ENCODE peak calls at places on chromosomes 5 and 9, in ten cellular contexts. One of them, this sample, is unnamed.
A peak's percentile ranks its signal among the peaks of the same experiment; 100 is the strongest.

GRCh38 chr5:14838396-14839319 is 32.9 kb downstream of the ANKH start:
- DNase-seq in kidney: no peak
- DNase-seq in upper lobe of right lung: no peak
- DNase-seq in uterus: no peak
- DNase-seq in tibial artery: no peak
- DNase-seq in GM23338: peak; percentile 41
- DNase-seq in GM12878: no peak
- DNase-seq in ovary: no peak
- DNase-seq in psoas muscle: no peak
- DNase-seq in heart right ventricle: no peak
- DNase-seq in this sample: no peak

GRCh38 chr5:115396698-115397097 is 100.2 kb upstream of the CCDC112 start:
- DNase-seq in psoas muscle: no peak
- DNase-seq in GM23338: no peak
- DNase-seq in tibial artery: no peak
- DNase-seq in ovary: no peak
- DNase-seq in upper lobe of right lung: no peak
- DNase-seq in heart right ventricle: no peak
- DNase-seq in uterus: no peak
- DNase-seq in GM12878: no peak
- DNase-seq in kidney: no peak
- DNase-seq in this sample: no peak

GRCh38 chr5:53397141-53397794 is 83.2 kb upstream of the FST start:
- DNase-seq in heart right ventricle: no peak
- DNase-seq in kidney: no peak
- DNase-seq in psoas muscle: no peak
- DNase-seq in tibial artery: no peak
- DNase-seq in ovary: no peak
- DNase-seq in upper lobe of right lung: no peak
- DNase-seq in uterus: no peak
- DNase-seq in GM23338: no peak
- DNase-seq in GM12878: no peak
- DNase-seq in this sample: no peak

GRCh38 chr5:117295941-117296340 is 721.3 kb upstream of the SEMA6A start:
- DNase-seq in psoas muscle: no peak
- DNase-seq in kidney: no peak
- DNase-seq in ovary: no peak
- DNase-seq in GM23338: no peak
- DNase-seq in upper lobe of right lung: no peak
- DNase-seq in uterus: no peak
- DNase-seq in heart right ventricle: no peak
- DNase-seq in GM12878: no peak
- DNase-seq in tibial artery: no peak
- DNase-seq in this sample: no peak

GRCh38 chr9:129176786-129177442 is 1.1 kb downstream of the IER5L start:
- DNase-seq in upper lobe of right lung: peak; percentile 81
- DNase-seq in GM23338: peak; percentile 46
- DNase-seq in ovary: peak; percentile 66
- DNase-seq in heart right ventricle: no peak
- DNase-seq in psoas muscle: peak; percentile 44
- DNase-seq in tibial artery: peak; percentile 47
- DNase-seq in GM12878: no peak
- DNase-seq in uterus: peak; percentile 52
- DNase-seq in kidney: peak; percentile 84
- DNase-seq in this sample: peak; percentile 71

GRCh38 chr5:37814699-37815098 is 25.1 kb downstream of the GDNF start:
- DNase-seq in heart right ventricle: no peak
- DNase-seq in GM12878: no peak
- DNase-seq in GM23338: no peak
- DNase-seq in upper lobe of right lung: no peak
- DNase-seq in kidney: no peak
- DNase-seq in uterus: no peak
- DNase-seq in psoas muscle: no peak
- DNase-seq in ovary: no peak
- DNase-seq in tibial artery: no peak
- DNase-seq in this sample: no peak

GRCh38 chr5:148829734-148830133 is 3.3 kb downstream of the ADRB2 start:
- DNase-seq in GM12878: no peak
- DNase-seq in upper lobe of right lung: no peak
- DNase-seq in GM23338: no peak
- DNase-seq in psoas muscle: no peak
- DNase-seq in heart right ventricle: no peak
- DNase-seq in uterus: no peak
- DNase-seq in ovary: no peak
- DNase-seq in tibial artery: no peak
- DNase-seq in kidney: no peak
- DNase-seq in this sample: no peak

GRCh38 chr5:10446490-10446889 is 4.8 kb downstream of the ROPN1L start:
- DNase-seq in upper lobe of right lung: no peak
- DNase-seq in GM23338: no peak
- DNase-seq in ovary: no peak
- DNase-seq in psoas muscle: no peak
- DNase-seq in GM12878: no peak
- DNase-seq in uterus: no peak
- DNase-seq in tibial artery: no peak
- DNase-seq in heart right ventricle: no peak
- DNase-seq in kidney: no peak
- DNase-seq in this sample: no peak

GRCh38 chr5:94316916-94317838 is 301.2 kb downstream of the KIAA0825 start:
- DNase-seq in ovary: no peak
- DNase-seq in GM23338: no peak
- DNase-seq in tibial artery: no peak
- DNase-seq in heart right ventricle: no peak
- DNase-seq in uterus: no peak
- DNase-seq in upper lobe of right lung: no peak
- DNase-seq in psoas muscle: no peak
- DNase-seq in kidney: no peak
- DNase-seq in GM12878: no peak
- DNase-seq in this sample: no peak

GRCh38 chr5:177325868-177326381 is 14.2 kb upstream of the MXD3 start:
- DNase-seq in tibial artery: no peak
- DNase-seq in kidney: peak; percentile 7
- DNase-seq in upper lobe of right lung: no peak
- DNase-seq in GM12878: no peak
- DNase-seq in GM23338: peak; percentile 47
- DNase-seq in uterus: no peak
- DNase-seq in psoas muscle: no peak
- DNase-seq in heart right ventricle: no peak
- DNase-seq in ovary: no peak
- DNase-seq in this sample: no peak

GRCh38 chr5:15785636-15786035 is 285.7 kb downstream of the FBXL7 start:
- DNase-seq in GM12878: no peak
- DNase-seq in psoas muscle: no peak
- DNase-seq in ovary: no peak
- DNase-seq in tibial artery: no peak
- DNase-seq in uterus: no peak
- DNase-seq in heart right ventricle: no peak
- DNase-seq in upper lobe of right lung: no peak
- DNase-seq in GM23338: no peak
- DNase-seq in kidney: no peak
- DNase-seq in this sample: no peak

GRCh38 chr5:154421868-154422267 is 23.9 kb upstream of the SAP30L start:
- DNase-seq in ovary: no peak
- DNase-seq in GM12878: no peak
- DNase-seq in kidney: no peak
- DNase-seq in tibial artery: no peak
- DNase-seq in upper lobe of right lung: no peak
- DNase-seq in psoas muscle: no peak
- DNase-seq in GM23338: peak; percentile 69
- DNase-seq in uterus: no peak
- DNase-seq in heart right ventricle: no peak
- DNase-seq in this sample: no peak

GRCh38 chr9:136264803-136265405 is 19.3 kb upstream of the QSOX2 start:
- DNase-seq in kidney: peak; percentile 75
- DNase-seq in psoas muscle: no peak
- DNase-seq in upper lobe of right lung: no peak
- DNase-seq in heart right ventricle: no peak
- DNase-seq in ovary: no peak
- DNase-seq in tibial artery: no peak
- DNase-seq in uterus: no peak
- DNase-seq in GM23338: no peak
- DNase-seq in GM12878: no peak
- DNase-seq in this sample: no peak

GRCh38 chr5:6729400-6730310 is 16.4 kb downstream of the TENT4A start:
- DNase-seq in upper lobe of right lung: peak; percentile 63
- DNase-seq in ovary: peak; percentile 14
- DNase-seq in GM23338: no peak
- DNase-seq in uterus: no peak
- DNase-seq in kidney: no peak
- DNase-seq in GM12878: no peak
- DNase-seq in tibial artery: no peak
- DNase-seq in heart right ventricle: no peak
- DNase-seq in psoas muscle: peak; percentile 50
- DNase-seq in this sample: no peak

DNA sequence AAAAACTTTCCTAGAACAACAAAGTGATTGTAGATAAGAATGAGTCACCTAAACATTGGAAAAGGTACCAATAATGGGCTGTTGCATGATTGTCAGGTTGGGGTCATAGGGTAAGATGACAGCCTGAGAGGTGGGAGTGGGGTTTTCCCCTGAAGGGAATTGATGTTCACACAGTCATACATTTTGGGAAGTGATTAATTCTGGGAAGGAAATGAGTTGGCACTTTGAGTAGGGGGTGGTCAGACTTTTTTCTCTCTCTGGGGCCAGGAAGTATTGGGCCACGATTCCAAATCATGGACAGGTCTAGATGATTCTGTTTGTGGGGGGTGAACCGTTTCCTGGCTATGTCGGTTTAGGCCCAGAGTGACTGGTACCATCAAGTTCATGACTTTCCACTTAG is 36.8 kb downstream of the TNFSF8 start:
- DNase-seq in ovary: no peak
- DNase-seq in GM23338: no peak
- DNase-seq in heart right ventricle: no peak
- DNase-seq in uterus: no peak
- DNase-seq in GM12878: no peak
- DNase-seq in tibial artery: no peak
- DNase-seq in upper lobe of right lung: no peak
- DNase-seq in kidney: no peak
- DNase-seq in psoas muscle: no peak
- DNase-seq in this sample: no peak
- H3K4me1 ChIP-seq in ovary: no peaks in the 10 kb centered on the region
- H3K4me1 ChIP-seq in GM23338: peaks cover 6% of the 10 kb centered on the region
- H3K4me1 ChIP-seq in heart right ventricle: peaks cover 3% of the 10 kb centered on the region
- H3K4me1 ChIP-seq in uterus: no peaks in the 10 kb centered on the region
- H3K4me1 ChIP-seq in GM12878: no peaks in the 10 kb centered on the region
- H3K4me1 ChIP-seq in tibial artery: peaks cover 11% of the 10 kb centered on the region
- H3K4me1 ChIP-seq in upper lobe of right lung: peaks cover 28% of the 10 kb centered on the region
- H3K4me1 ChIP-seq in kidney: peaks cover 8% of the 10 kb centered on the region
- H3K4me1 ChIP-seq in psoas muscle: no peaks in the 10 kb centered on the region
- H3K4me1 ChIP-seq in this sample: no peaks in the 10 kb centered on the region

GRCh38 chr9:101393135-101393534 is 5.3 kb downstream of the MRPL50 start:
- DNase-seq in upper lobe of right lung: no peak
- DNase-seq in ovary: no peak
- DNase-seq in tibial artery: no peak
- DNase-seq in heart right ventricle: no peak
- DNase-seq in psoas muscle: no peak
- DNase-seq in uterus: no peak
- DNase-seq in GM23338: no peak
- DNase-seq in kidney: no peak
- DNase-seq in GM12878: no peak
- DNase-seq in this sample: no peak

GRCh38 chr9:101383361-101383760 is 1.4 kb downstream of the BAAT start:
- DNase-seq in psoas muscle: no peak
- DNase-seq in upper lobe of right lung: no peak
- DNase-seq in GM12878: no peak
- DNase-seq in uterus: no peak
- DNase-seq in heart right ventricle: no peak
- DNase-seq in kidney: no peak
- DNase-seq in tibial artery: no peak
- DNase-seq in ovary: no peak
- DNase-seq in GM23338: no peak
- DNase-seq in this sample: no peak

GRCh38 chr9:101387871-101388506 is 3.2 kb upstream of the BAAT start:
- DNase-seq in upper lobe of right lung: no peak
- DNase-seq in kidney: no peak
- DNase-seq in heart right ventricle: no peak
- DNase-seq in tibial artery: no peak
- DNase-seq in GM12878: no peak
- DNase-seq in ovary: no peak
- DNase-seq in psoas muscle: no peak
- DNase-seq in uterus: no peak
- DNase-seq in GM23338: peak; percentile 86
- DNase-seq in this sample: no peak

GRCh38 chr9:101388507-101388993 is 3.7 kb upstream of the BAAT start:
- DNase-seq in kidney: no peak
- DNase-seq in tibial artery: no peak
- DNase-seq in upper lobe of right lung: no peak
- DNase-seq in GM12878: no peak
- DNase-seq in heart right ventricle: no peak
- DNase-seq in uterus: no peak
- DNase-seq in ovary: no peak
- DNase-seq in psoas muscle: no peak
- DNase-seq in GM23338: peak; percentile 59
- DNase-seq in this sample: no peak
- TF ChIP-seq CTCF in kidney: peak; percentile 23
- TF ChIP-seq CTCF in tibial artery: no peak
- TF ChIP-seq CTCF in upper lobe of right lung: no peak
- TF ChIP-seq CTCF in GM12878: no peak
- TF ChIP-seq CTCF in heart right ventricle: no peak
- TF ChIP-seq CTCF in uterus: no peak
- TF ChIP-seq CTCF in ovary: no peak
- TF ChIP-seq CTCF in psoas muscle: no peak
- TF ChIP-seq CTCF in GM23338: peak; percentile 68
- TF ChIP-seq CTCF in this sample: no peak

DNA sequence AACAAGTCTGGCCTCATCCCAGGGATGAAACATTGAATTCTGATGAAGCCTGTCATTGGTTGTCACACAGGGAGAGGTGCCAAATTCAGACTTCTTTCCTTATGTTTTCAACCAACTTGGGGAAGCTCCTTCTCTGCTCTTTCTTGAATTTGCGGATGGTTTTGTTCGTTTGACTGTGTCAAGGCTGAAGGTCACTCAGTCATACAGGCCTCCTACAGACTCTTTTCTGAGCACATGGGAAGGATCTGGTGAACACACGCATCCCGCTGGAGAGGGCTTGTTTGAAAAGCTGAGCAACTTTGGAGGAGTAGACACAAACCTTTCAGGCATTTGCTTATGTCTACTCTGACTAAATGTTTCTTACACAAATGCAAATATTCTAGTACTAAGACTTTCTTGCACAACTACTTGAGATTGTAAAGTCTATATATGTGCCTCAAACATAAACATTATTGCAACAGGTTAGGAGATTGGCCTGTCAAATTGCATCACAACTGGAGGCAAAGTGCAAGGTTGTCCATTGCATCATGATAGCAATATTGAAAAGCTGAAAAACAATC is 151.5 kb upstream of the NR3C1 start:
- DNase-seq in kidney: no peak
- DNase-seq in GM23338: no peak
- DNase-seq in GM12878: no peak
- DNase-seq in uterus: no peak
- DNase-seq in upper lobe of right lung: no peak
- DNase-seq in ovary: no peak
- DNase-seq in psoas muscle: no peak
- DNase-seq in heart right ventricle: no peak
- DNase-seq in tibial artery: no peak
- DNase-seq in this sample: no peak
- H3K4me1 ChIP-seq in kidney: no peaks in the 10 kb centered on the region
- H3K4me1 ChIP-seq in GM23338: no peaks in the 10 kb centered on the region
- H3K4me1 ChIP-seq in GM12878: peaks cover 7% of the 10 kb centered on the region
- H3K4me1 ChIP-seq in uterus: no peaks in the 10 kb centered on the region
- H3K4me1 ChIP-seq in upper lobe of right lung: peaks cover 4% of the 10 kb centered on the region
- H3K4me1 ChIP-seq in ovary: no peaks in the 10 kb centered on the region
- H3K4me1 ChIP-seq in psoas muscle: peaks cover 18% of the 10 kb centered on the region
- H3K4me1 ChIP-seq in heart right ventricle: peaks cover 9% of the 10 kb centered on the region
- H3K4me1 ChIP-seq in tibial artery: peaks cover 20% of the 10 kb centered on the region
- H3K4me1 ChIP-seq in this sample: no peaks in the 10 kb centered on the region

GRCh38 chr5:73985145-73985544 is 359.1 kb downstream of the ARHGEF28 start:
- DNase-seq in kidney: no peak
- DNase-seq in upper lobe of right lung: no peak
- DNase-seq in tibial artery: peak; percentile 25
- DNase-seq in psoas muscle: no peak
- DNase-seq in GM12878: no peak
- DNase-seq in uterus: no peak
- DNase-seq in heart right ventricle: no peak
- DNase-seq in ovary: peak; percentile 30
- DNase-seq in GM23338: peak; percentile 36
- DNase-seq in this sample: no peak
- TF ChIP-seq CTCF in kidney: no peak
- TF ChIP-seq CTCF in upper lobe of right lung: no peak
- TF ChIP-seq CTCF in tibial artery: no peak
- TF ChIP-seq CTCF in psoas muscle: peak; percentile 35
- TF ChIP-seq CTCF in GM12878: no peak
- TF ChIP-seq CTCF in uterus: no peak
- TF ChIP-seq CTCF in heart right ventricle: no peak
- TF ChIP-seq CTCF in ovary: no peak
- TF ChIP-seq CTCF in GM23338: peak; percentile 63
- TF ChIP-seq CTCF in this sample: peak; percentile 16